ENCODE peak calls at places on chromosomes 3 and 15, in seven cellular contexts. K, O, U, P, I, Z and J are unnamed samples.

GRCh38 chr3:15205482-15205933 is 538 bp upstream of the CAPN7 start:
- DNase-seq in K (no peak), Z (no peak), O (no peak), U (no peak), P (no peak), I (no peak), J (no peak)

GRCh38 chr15:84983711-84984110 is 2.1 kb downstream of the PDE8A start:
- DNase-seq in K (no peak), O (no peak), I (no peak), Z (no peak), U (no peak), P (no peak), J (no peak)

GRCh38 chr3:71517206-71517855 is 66.2 kb downstream of the FOXP1 start:
- DNase-seq in U (no peak), O (no peak), Z (no peak), I (no peak), P (peak; percentile 91), K (no peak), J (no peak)

GRCh38 chr3:16402451-16402850 is 111.0 kb downstream of the RFTN1 start:
- DNase-seq in O (no peak), K (no peak), U (no peak), I (peak; percentile 56), Z (no peak), P (peak; percentile 43), J (no peak)

GRCh38 chr3:149618151-149619123 is 39.4 kb downstream of the WWTR1 start:
- DNase-seq in I (no peak), P (peak; percentile 42), O (no peak), K (no peak), U (no peak), Z (peak; percentile 93), J (peak; percentile 38)

GRCh38 chr15:44790215-44790614 is 53.9 kb downstream of the TRIM69 start:
- DNase-seq in Z (no peak), O (no peak), K (no peak), U (no peak), I (no peak), P (no peak), J (no peak)

GRCh38 chr3:122358633-122359032 is 24.4 kb downstream of the MIX23 start:
- DNase-seq in Z (no peak), K (no peak), P (no peak), U (no peak), O (no peak), I (no peak), J (no peak)

GRCh38 chr15:31327674-31328424 is 1.2 kb downstream of the KLF13 start:
- DNase-seq in K (peak; percentile 21), U (peak; percentile 60), O (peak; percentile 75), Z (peak; percentile 18), I (peak; percentile 56), P (no peak), J (no peak)

GRCh38 chr15:38267416-38268022 is 14.9 kb downstream of the SPRED1 start:
- DNase-seq in I (peak; percentile 15), O (no peak), U (no peak), K (no peak), P (peak; percentile 56), Z (no peak), J (no peak)

GRCh38 chr3:128427175-128427857 is 39.4 kb downstream of the DNAJB8 start:
- DNase-seq in Z (no peak), P (no peak), K (no peak), O (no peak), U (no peak), I (no peak), J (no peak)

GRCh38 chr3:189383630-189384029 is 211.9 kb downstream of the TPRG1 start:
- DNase-seq in Z (no peak), O (no peak), I (no peak), P (no peak), K (no peak), U (no peak), J (no peak)

GRCh38 chr15:94653071-94653470 is 421.7 kb downstream of the MCTP2 start:
- DNase-seq in P (no peak), O (no peak), K (no peak), U (no peak), I (no peak), Z (no peak), J (no peak)

GRCh38 chr3:160038862-160039562 is 50.4 kb downstream of the IL12A start:
- DNase-seq in K (no peak), P (peak; percentile 19), Z (peak; percentile 20), O (no peak), U (peak; percentile 55), I (no peak), J (no peak)

GRCh38 chr3:120381503-120381902 is 32.3 kb upstream of the LRRC58 start:
- DNase-seq in U (no peak), Z (no peak), K (no peak), P (no peak), O (no peak), I (no peak), J (no peak)

GRCh38 chr3:184637705-184638104 is 74.2 kb downstream of the MAGEF1 start:
- DNase-seq in K (no peak), O (no peak), P (no peak), U (no peak), Z (no peak), I (no peak), J (no peak)

GRCh38 chr3:149736180-149737100 is 15.8 kb downstream of the COMMD2 start:
- DNase-seq in K (peak; percentile 67), Z (peak; percentile 29), O (peak; percentile 36), U (no peak), I (peak; percentile 74), P (peak; percentile 79), J (no peak)

GRCh38 chr3:184543848-184544512 is 17.6 kb upstream of the EPHB3 start:
- DNase-seq in P (peak; percentile 40), I (peak; percentile 96), K (peak; percentile 68), U (peak; percentile 95), Z (peak; percentile 70), O (peak; percentile 91), J (no peak)

GRCh38 chr3:25785826-25786225 is 2.6 kb upstream of the NGLY1 start:
- DNase-seq in Z (no peak), P (no peak), K (no peak), O (no peak), U (no peak), I (peak; percentile 61), J (no peak)

GRCh38 chr3:196967412-196968232 is 1.0 kb downstream of the PIGZ start:
- DNase-seq in I (no peak), O (no peak), U (peak; percentile 50), P (no peak), Z (no peak), K (no peak), J (no peak)

GRCh38 chr3:101065962-101066361 is 72.7 kb upstream of the ABI3BP start:
- DNase-seq in O (no peak), P (peak; percentile 91), I (peak; percentile 91), U (no peak), K (peak; percentile 4), Z (peak; percentile 86), J (peak; percentile 21)

GRCh38 chr15:74901612-74902063 is 5.0 kb downstream of the FAM219B start:
- DNase-seq in I (peak; percentile 86), O (peak; percentile 66), P (no peak), K (peak; percentile 49), Z (peak; percentile 69), U (peak; percentile 64), J (no peak)

GRCh38 chr3:194404365-194405140 is 5.5 kb upstream of the GP5 start:
- DNase-seq in K (peak; percentile 52), U (peak; percentile 62), O (peak; percentile 59), P (peak; percentile 9), I (peak; percentile 75), Z (peak; percentile 69), J (no peak)

GRCh38 chr3:95277614-95278013 is 1214.8 kb downstream of the NSUN3 start:
- DNase-seq in I (peak; percentile 14), U (no peak), O (no peak), P (no peak), K (no peak), Z (peak; percentile 7), J (no peak)

GRCh38 chr15:50933353-50933752 is 24.9 kb downstream of the AP4E1 start:
- DNase-seq in U (no peak), P (no peak), O (no peak), K (no peak), Z (no peak), I (no peak), J (no peak)

GRCh38 chr3:108134555-108134880 is 43.7 kb upstream of the CD47 start:
- DNase-seq in I (no peak), O (peak; percentile 19), K (no peak), U (no peak), Z (no peak), P (no peak), J (no peak)

GRCh38 chr3:106577241-106577640 is 708.4 kb upstream of the CBLB start:
- DNase-seq in P (no peak), I (no peak), O (no peak), U (no peak), Z (no peak), K (no peak), J (no peak)
- H2AFZ ChIP-seq in P (no peak overlapping the region), I (no peak overlapping the region), O (no peak overlapping the region), U (no peak overlapping the region), Z (no peak overlapping the region), K (no peak overlapping the region), J (no peak overlapping the region)

DNA sequence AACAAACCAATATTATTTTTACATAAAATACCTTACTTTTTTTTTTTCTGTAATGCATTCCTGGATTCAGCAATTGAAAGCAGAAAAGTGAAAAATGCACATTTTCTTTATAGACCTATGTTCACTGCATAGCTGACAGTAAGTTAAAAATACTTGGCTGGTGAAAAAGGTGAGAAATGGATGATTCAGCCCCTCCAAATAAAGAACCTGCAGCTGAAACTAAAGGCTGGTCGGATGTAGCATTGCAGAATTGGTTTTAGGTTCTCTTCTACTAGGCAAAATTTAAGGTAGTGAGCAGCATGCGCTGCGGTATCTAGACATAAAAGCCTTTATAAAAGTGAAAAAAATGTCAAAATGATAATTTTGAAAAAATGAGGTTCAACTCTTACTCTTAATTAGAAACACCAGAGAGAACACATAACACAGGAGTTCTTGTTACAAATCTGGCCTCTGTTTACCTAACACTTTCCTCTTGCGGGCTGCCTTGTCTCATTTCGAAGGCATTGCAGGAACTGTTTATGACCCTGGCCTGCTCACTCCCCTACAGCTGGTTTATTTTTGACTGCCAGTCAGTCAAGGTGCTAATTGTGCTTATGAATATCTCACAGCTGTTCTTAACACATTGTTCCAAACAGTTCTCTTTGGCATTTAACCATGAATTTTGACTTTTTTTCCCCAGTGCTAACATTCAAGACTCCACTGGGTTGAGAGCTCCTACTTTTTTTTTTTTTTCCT is 455.4 kb upstream of the TBL1XR1 start:
- DNase-seq in O (peak; percentile 59), I (no peak), U (no peak), Z (no peak), P (no peak), K (no peak), J (no peak)
- H2AFZ ChIP-seq in O (peak overlapping the region; percentile 8), I (no peak overlapping the region), U (no peak overlapping the region), Z (no peak overlapping the region), P (no peak overlapping the region), K (no peak overlapping the region), J (no peak overlapping the region)

DNA sequence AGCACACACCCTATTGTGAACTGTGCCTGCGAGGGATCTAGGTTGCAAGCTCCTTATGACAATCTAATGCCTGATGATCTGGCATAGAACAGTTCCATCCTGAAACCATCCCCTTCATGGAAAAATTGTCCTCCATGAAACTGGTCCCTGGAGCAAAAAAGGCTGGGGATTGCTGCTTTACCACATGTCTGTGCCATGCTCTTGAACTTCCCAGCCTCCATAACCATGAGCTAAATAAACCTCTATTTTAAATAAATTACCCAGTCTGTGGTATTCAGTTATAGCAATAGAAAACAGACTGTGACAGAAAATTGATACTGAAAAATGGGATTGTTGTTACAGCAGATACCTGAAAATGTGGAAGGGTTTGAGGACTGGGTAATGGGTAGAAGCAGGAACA is 162.7 kb downstream of the RAB11A start:
- DNase-seq in O (no peak), U (no peak), Z (no peak), P (no peak), K (no peak), I (no peak), J (no peak)
- H2AFZ ChIP-seq in O (no peak overlapping the region), U (no peak overlapping the region), Z (no peak overlapping the region), P (no peak overlapping the region), K (no peak overlapping the region), I (no peak overlapping the region), J (no peak overlapping the region)

GRCh38 chr3:127134887-127135240 is 58.1 kb upstream of the PRR23E start:
- DNase-seq in P (no peak), O (no peak), U (no peak), Z (no peak), I (no peak), K (no peak), J (no peak)
- H2AFZ ChIP-seq in P (no peak overlapping the region), O (no peak overlapping the region), U (peak overlapping the region; percentile 94), Z (no peak overlapping the region), I (no peak overlapping the region), K (no peak overlapping the region), J (no peak overlapping the region)